ENCODE peak calls at places on chromosomes 3 and 15, in five cellular contexts. B, Z, M, G and R are unnamed samples.

GRCh38 chr3:30180305-30181275 is 425.8 kb upstream of the TGFBR2 start:
- DNase-seq in B (no peak), Z (no peak), M (no peak), G (no peak), R (no peak)

GRCh38 chr15:28105224-28105791 is 6.2 kb upstream of the OCA2 start:
- DNase-seq in B (no peak), Z (no peak), M (no peak), G (no peak), R (no peak)

GRCh38 chr15:69648215-69648614 is 195.6 kb downstream of the RPLP1 start:
- DNase-seq in B (no peak), Z (no peak), M (no peak), G (no peak), R (no peak)

GRCh38 chr3:189262746-189263145 is 91.0 kb downstream of the TPRG1 start:
- DNase-seq in B (no peak), Z (no peak), M (no peak), G (no peak), R (no peak)

GRCh38 chr15:80591938-80592825 is 102.9 kb upstream of the ABHD17C start:
- DNase-seq in B (no peak), Z (no peak), M (no peak), G (no peak), R (no peak)

GRCh38 chr15:78208887-78209645 is 25.3 kb downstream of the ACSBG1 start:
- DNase-seq in B (no peak), Z (peak; percentile 5), M (no peak), G (peak; percentile 34), R (peak; percentile 37)

GRCh38 chr15:85289677-85290365 is 90.6 kb upstream of the AKAP13 start:
- DNase-seq in B (peak; percentile 70), Z (peak; percentile 51), M (no peak), G (peak; percentile 63), R (peak; percentile 81)

GRCh38 chr15:76339302-76340197 is 3.0 kb downstream of the ISL2 start:
- DNase-seq in B (peak; percentile 54), Z (peak; percentile 61), M (peak; percentile 50), G (no peak), R (no peak)

GRCh38 chr3:175224051-175224450 is 364.9 kb downstream of the NAALADL2 start:
- DNase-seq in B (no peak), Z (no peak), M (no peak), G (no peak), R (no peak)